ENCODE peak calls at places on chromosomes 4 and X, in six cellular contexts. M, J, K, T, Q and I are unnamed samples.

GRCh38 chr4:5760246-5760645 is 49.2 kb downstream of the EVC start:
- DNase-seq in K (no peak), J (no peak), M (no peak), T (no peak), Q (peak), I (no peak)

GRCh38 chr4:184824776-184825393 is 883 bp downstream of the ACSL1 start:
- DNase-seq in M (no peak), T (no peak), K (peak), J (no peak), Q (no peak), I (no peak)

GRCh38 chrX:10922158-10922557 is 189.0 kb upstream of the HCCS start:
- DNase-seq in Q (no peak), J (peak), K (peak), T (no peak), M (peak), I (no peak)

GRCh38 chr4:150145090-150145949 is 67.1 kb downstream of the DCLK2 start:
- DNase-seq in Q (no peak), K (peak), T (no peak), M (peak), J (peak), I (peak)

GRCh38 chr4:12703076-12703475 is 781.1 kb downstream of the RAB28 start:
- DNase-seq in J (no peak), M (no peak), K (no peak), T (no peak), Q (no peak), I (no peak)

GRCh38 chr4:52641853-52642563 is 17.1 kb downstream of the USP46 start:
- DNase-seq in J (peak), Q (no peak), T (no peak), M (no peak), K (peak), I (no peak)

GRCh38 chr4:168388890-168389289 is 70.3 kb upstream of the DDX60 start:
- DNase-seq in T (no peak), J (peak), K (peak), Q (no peak), M (no peak), I (no peak)

GRCh38 chrX:107894038-107894437 is 68.4 kb downstream of the MID2 start:
- DNase-seq in T (peak), Q (peak), M (peak), J (peak), K (peak), I (no peak)

GRCh38 chr4:18636001-18636680 is 614.6 kb upstream of the LCORL start:
- DNase-seq in Q (no peak), J (no peak), K (no peak), T (no peak), M (no peak), I (no peak)

GRCh38 chr4:163476761-163477438 is 3.3 kb upstream of the TKTL2 start:
- DNase-seq in Q (no peak), J (no peak), T (no peak), M (no peak), K (no peak), I (no peak)
- H2BK15ac ChIP-seq in Q (no peak), J (no peak), T (no peak), M (no peak), K (no peak), I (no peak)

GRCh38 chr4:76867880-76868655 is 29.9 kb downstream of the SOWAHB start:
- DNase-seq in M (peak), T (no peak), Q (peak), J (no peak), K (no peak), I (peak)
- H3K18ac ChIP-seq in M (peak), T (peak), Q (peak), J (no peak), K (no peak), I (peak)

GRCh38 chr4:57081651-57082349 is 28.4 kb downstream of the IGFBP7 start:
- DNase-seq in K (no peak), M (peak), Q (no peak), T (no peak), J (no peak), I (peak)
- H3K27ac ChIP-seq in K (peak), M (peak), Q (no peak), T (no peak), J (peak), I (peak)

GRCh38 chr4:38136604-38137003 is 176.4 kb downstream of the PTTG2 start:
- DNase-seq in Q (no peak), K (no peak), T (no peak), M (no peak), J (no peak), I (no peak)
- H2BK15ac ChIP-seq in Q (no peak), K (peak), T (no peak), M (no peak), J (no peak), I (no peak)